ENCODE peak calls at places on chromosomes 11 and 22, in four cellular contexts. Q is mesenchymal stem cell, T is H1, D is trophoblast cell. E is an unnamed sample.

GRCh38 chr22:30790366-30790765 is 95.7 kb downstream of the OSBP2 start:
- DNase-seq in Q (no peak), T (no peak), D (no peak), E (no peak)

GRCh38 chr11:107916671-107917241 is 11.5 kb upstream of the RAB39A start:
- DNase-seq in Q (no peak), T (no peak), D (peak; percentile 50), E (no peak)

GRCh38 chr11:63783925-63784592 is 15.5 kb upstream of the ZFTA start:
- DNase-seq in Q (no peak), T (no peak), D (no peak), E (no peak)

GRCh38 chr11:64854534-64855502 is 10.4 kb upstream of the CDC42BPG start:
- DNase-seq in Q (peak; percentile 94), T (no peak), D (peak; percentile 94), E (no peak)

GRCh38 chr11:126112547-126112946 is 49.9 kb upstream of the CDON start:
- DNase-seq in Q (peak; percentile 20), T (no peak), D (no peak), E (no peak)

GRCh38 chr22:23404689-23405365 is 175.3 kb downstream of the IGLL1 start:
- DNase-seq in Q (peak; percentile 54), T (peak; percentile 89), D (peak; percentile 74), E (peak; percentile 67)

GRCh38 chr11:19659529-19659928 is 53.1 kb upstream of the NAV2 start:
- DNase-seq in Q (no peak), T (no peak), D (no peak), E (no peak)

GRCh38 chr11:64864473-64865285 is 13.7 kb downstream of the EHD1 start:
- DNase-seq in Q (peak; percentile 95), T (no peak), D (peak; percentile 94), E (no peak)

GRCh38 chr22:44024288-44024908 is at the start of gene PARVB:
- DNase-seq in Q (peak; percentile 36), T (peak; percentile 53), D (peak; percentile 33), E (no peak)

GRCh38 chr11:101010899-101011298 is 118.7 kb downstream of the PGR start:
- DNase-seq in Q (no peak), T (no peak), D (no peak), E (no peak)

GRCh38 chr11:26620282-26621045 is 48.4 kb upstream of the MUC15 start:
- DNase-seq in Q (no peak), T (no peak), D (no peak), E (no peak)

GRCh38 chr22:46547883-46548244 is 10.4 kb upstream of the CELSR1 start:
- DNase-seq in Q (peak; percentile 94), T (no peak), D (peak; percentile 55), E (no peak)

DNA sequence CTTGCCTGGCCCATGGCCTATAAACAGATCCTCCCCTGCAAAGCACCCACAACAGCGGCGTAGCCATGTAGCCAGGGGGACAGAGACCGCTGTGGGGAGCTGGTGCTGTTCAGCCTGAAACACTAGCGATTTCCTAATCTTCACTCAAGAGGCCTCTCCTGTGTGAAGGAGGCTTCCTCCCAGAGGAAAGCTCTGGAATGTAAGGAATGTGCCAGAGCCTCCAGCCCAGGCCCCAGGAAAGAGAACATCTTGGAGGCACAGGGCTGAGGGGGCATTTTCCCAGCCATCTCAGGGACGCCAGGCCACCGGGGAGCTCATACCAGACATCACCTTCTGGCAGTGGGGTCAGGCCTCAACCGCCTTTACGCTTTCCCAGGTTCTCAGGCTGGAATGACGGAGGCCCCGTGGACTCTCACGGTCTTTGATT is 24.0 kb downstream of the MIAT start:
- DNase-seq in Q (peak; percentile 87), T (peak; percentile 60), D (no peak), E (peak; percentile 62)
- H2BK12ac ChIP-seq in Q (peak overlapping the region; percentile 1), T (peak overlapping the region; percentile 33), D (peak overlapping the region; percentile 91), E (peak overlapping the region; percentile 78)

GRCh38 chr11:10664511-10664910 is 29.0 kb downstream of the IRAG1 start:
- DNase-seq in Q (no peak), T (no peak), D (no peak), E (no peak)

GRCh38 chr11:10669258-10670033 is 24.1 kb downstream of the IRAG1 start:
- DNase-seq in Q (peak; percentile 92), T (no peak), D (peak; percentile 14), E (no peak)

GRCh38 chr11:10664005-10664404 is 29.6 kb downstream of the IRAG1 start:
- DNase-seq in Q (peak; percentile 45), T (no peak), D (no peak), E (no peak)

GRCh38 chr11:10666976-10667892 is 26.3 kb downstream of the IRAG1 start:
- DNase-seq in Q (peak; percentile 74), T (no peak), D (no peak), E (no peak)

GRCh38 chr11:10666556-10666955 is 27.0 kb downstream of the IRAG1 start:
- DNase-seq in Q (peak; percentile 68), T (no peak), D (no peak), E (no peak)
- H4K91ac ChIP-seq in Q (peak overlapping the region; percentile 97), T (no peak overlapping the region), D (peak overlapping the region; percentile 63), E (no peak overlapping the region)

GRCh38 chr22:24408630-24409029 is 18.8 kb upstream of the ADORA2A start:
- DNase-seq in Q (no peak), T (no peak), D (no peak), E (no peak)
- H3K36me3 ChIP-seq in Q (peaks cover 68% of the 10 kb centered on the region), T (no peaks in the 10 kb centered on the region), D (peaks cover 35% of the 10 kb centered on the region), E (peaks cover 10% of the 10 kb centered on the region)

DNA sequence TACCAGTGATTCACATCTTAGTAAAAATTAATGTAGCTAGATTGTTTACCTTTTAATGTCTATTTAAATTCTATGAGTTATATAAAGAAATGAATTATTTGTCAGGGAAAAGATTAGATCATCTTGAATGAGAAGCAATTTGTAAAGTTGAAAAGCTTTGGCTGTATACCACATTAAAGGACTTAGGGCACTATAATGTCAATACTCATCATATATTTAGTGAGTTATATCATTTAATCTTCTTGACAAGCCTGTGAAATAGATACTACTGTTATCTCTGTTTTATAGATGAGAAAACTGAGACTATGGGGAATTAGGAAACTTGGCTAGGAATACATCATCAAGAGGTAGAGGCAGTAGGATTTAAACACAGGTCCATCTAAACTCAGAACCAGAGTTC is 160.1 kb downstream of the GUCY1A2 start:
- DNase-seq in Q (no peak), T (no peak), D (no peak), E (no peak)
- H2BK12ac ChIP-seq in Q (no peak overlapping the region), T (no peak overlapping the region), D (no peak overlapping the region), E (no peak overlapping the region)

GRCh38 chr11:69416746-69417145 is 64.7 kb upstream of the LINC01488 start:
- DNase-seq in Q (no peak), T (no peak), D (no peak), E (no peak)

GRCh38 chr11:69418576-69419296 is 62.7 kb upstream of the LINC01488 start:
- DNase-seq in Q (no peak), T (no peak), D (no peak), E (no peak)

GRCh38 chr11:69416123-69416475 is 65.4 kb upstream of the LINC01488 start:
- DNase-seq in Q (no peak), T (no peak), D (no peak), E (no peak)

GRCh38 chr11:69415411-69416122 is 65.9 kb upstream of the LINC01488 start:
- DNase-seq in Q (no peak), T (no peak), D (no peak), E (no peak)

DNA sequence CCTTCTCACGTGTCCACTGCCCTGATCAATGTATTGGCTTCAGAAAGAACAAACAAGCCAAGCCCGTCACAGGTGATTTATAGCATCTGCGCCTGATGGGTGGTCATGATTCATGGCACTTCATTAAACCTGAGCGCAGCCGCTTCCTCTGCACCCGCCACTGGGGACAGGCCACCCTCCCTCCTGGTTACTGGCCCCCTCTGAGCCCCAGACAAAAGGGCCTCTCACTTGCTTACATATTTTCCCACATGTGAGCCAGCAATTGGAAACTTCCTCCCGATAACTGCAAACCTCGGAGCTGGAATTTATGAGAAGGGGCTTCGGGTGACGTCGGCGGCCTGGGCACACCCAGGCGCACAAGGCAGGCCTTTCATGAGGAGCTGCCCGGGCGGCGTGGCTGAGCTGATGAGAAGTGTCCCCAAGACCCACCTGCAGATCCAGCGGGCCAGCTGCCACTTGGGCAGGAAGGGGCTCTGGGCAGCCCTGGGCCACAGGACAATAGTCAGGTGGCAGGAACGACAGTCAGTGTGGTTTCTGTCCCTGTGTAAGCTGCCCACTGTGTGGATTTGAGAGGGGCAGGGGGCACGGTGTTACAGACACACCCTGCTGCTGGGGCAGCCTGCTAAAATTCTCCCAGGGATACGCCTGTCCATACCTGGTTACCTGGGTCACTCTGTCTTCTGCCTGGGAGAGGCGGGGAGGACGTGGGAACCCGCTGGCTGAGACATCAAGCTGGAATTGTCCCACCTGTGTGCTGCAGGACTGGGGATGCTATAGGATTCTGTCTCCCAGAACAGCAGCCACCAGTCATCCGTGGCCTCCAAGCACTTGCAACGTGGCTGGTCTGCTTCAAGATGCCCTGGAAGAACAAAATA is 64.0 kb upstream of the LINC01488 start:
- DNase-seq in Q (no peak), T (no peak), D (peak; percentile 46), E (no peak)
- H4K91ac ChIP-seq in Q (peak overlapping the region; percentile 88), T (peak overlapping the region; percentile 53), D (no peak overlapping the region), E (no peak overlapping the region)

GRCh38 chr11:48165426-48165825 is 51.2 kb upstream of the OR4B1 start:
- DNase-seq in Q (no peak), T (no peak), D (no peak), E (no peak)

GRCh38 chr11:48169259-48169658 is 47.4 kb upstream of the OR4B1 start:
- DNase-seq in Q (peak; percentile 3), T (no peak), D (no peak), E (no peak)

GRCh38 chr11:48169706-48170105 is 46.9 kb upstream of the OR4B1 start:
- DNase-seq in Q (peak; percentile 81), T (no peak), D (no peak), E (no peak)

GRCh38 chr11:48168815-48169214 is 47.8 kb upstream of the OR4B1 start:
- DNase-seq in Q (no peak), T (no peak), D (peak; percentile 19), E (no peak)

DNA sequence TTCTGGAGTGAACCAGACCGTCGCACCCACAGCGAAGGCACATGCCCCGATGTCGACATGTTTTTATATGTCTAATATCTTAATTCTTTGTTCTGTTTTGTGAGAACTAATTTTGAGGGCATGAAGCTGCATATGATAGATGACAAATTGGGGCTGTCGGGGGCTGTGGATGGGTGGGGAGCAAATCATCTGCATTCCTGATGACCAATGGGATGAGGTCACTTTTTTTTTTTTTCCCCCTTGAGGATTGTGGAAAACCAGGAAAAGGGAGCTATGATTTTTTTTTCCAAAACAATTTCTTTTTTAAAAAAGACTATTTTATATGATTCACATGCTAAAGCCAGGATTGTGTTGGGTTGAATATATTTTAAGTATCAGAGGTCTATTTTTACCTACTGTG is 49.2 kb upstream of the OR4B1 start:
- DNase-seq in Q (no peak), T (no peak), D (no peak), E (no peak)
- H3K36me3 ChIP-seq in Q (peaks cover 14% of the 10 kb centered on the region), T (no peaks in the 10 kb centered on the region), D (peaks cover 4% of the 10 kb centered on the region), E (peaks cover 11% of the 10 kb centered on the region)

GRCh38 chr11:68763926-68764657 is 12.8 kb upstream of the TESMIN start:
- DNase-seq in Q (no peak), T (no peak), D (peak; percentile 45), E (no peak)
- H2BK12ac ChIP-seq in Q (no peak overlapping the region), T (no peak overlapping the region), D (no peak overlapping the region), E (no peak overlapping the region)

GRCh38 chr11:67508486-67509121 is 642 bp upstream of the CDK2AP2 start:
- DNase-seq in Q (peak; percentile 97), T (peak; percentile 99), D (peak; percentile 100), E (peak; percentile 99)

GRCh38 chr11:67510023-67510345 is 2.0 kb upstream of the CDK2AP2 start:
- DNase-seq in Q (peak; percentile 60), T (no peak), D (no peak), E (no peak)

GRCh38 chr11:67506426-67507032 is 1.4 kb upstream of the PITPNM1 start:
- DNase-seq in Q (no peak), T (no peak), D (no peak), E (no peak)

GRCh38 chr11:67507242-67507890 is 596 bp downstream of the CDK2AP2 start:
- DNase-seq in Q (no peak), T (no peak), D (peak; percentile 86), E (no peak)

GRCh38 chr11:67507891-67508485 is at the start of gene CDK2AP2:
- DNase-seq in Q (peak; percentile 100), T (peak; percentile 98), D (peak; percentile 100), E (peak; percentile 99)
- H4K91ac ChIP-seq in Q (peak within 1 kb of the TSS; percentile 44), T (no peak within 1 kb of the TSS), D (peak within 1 kb of the TSS; percentile 99), E (peak within 1 kb of the TSS; percentile 38)